ENCODE peak calls at places on chromosomes 11 and 22, in eight cellular contexts. C is H1, R is GM12891, Q is stomach, V is endothelial cell of umbilical vein, T is suprapubic skin, U is sigmoid colon, G is esophagus muscularis mucosa. W is an unnamed sample.

GRCh38 chr11:57031541-57031940 is 42.8 kb downstream of the OR5AK2 start:
- DNase-seq in V (no peak), Q (no peak), G (no peak), C (no peak), T (no peak), R (no peak), U (no peak), W (no peak)

GRCh38 chr11:10139656-10140055 is 154.4 kb downstream of the SBF2 start:
- DNase-seq in V (peak), C (no peak), G (no peak), Q (no peak), R (no peak), T (no peak), U (no peak), W (no peak)

GRCh38 chr11:109859325-109859724 is 233.9 kb upstream of the ZC3H12C start:
- DNase-seq in R (no peak), C (no peak), V (peak), G (no peak), U (no peak), Q (no peak), T (no peak), W (no peak)

GRCh38 chr22:46612904-46613605 is 7.1 kb upstream of the GRAMD4 start:
- DNase-seq in G (no peak), Q (no peak), U (no peak), V (peak), R (no peak), T (no peak), C (no peak), W (no peak)

GRCh38 chr22:35299217-35299716 is 427 bp upstream of the TOM1 start:
- DNase-seq in V (no peak), T (no peak), C (no peak), R (no peak), Q (no peak), U (no peak), G (no peak), W (no peak)

GRCh38 chr11:77067776-77068460 is 1.1 kb downstream of the CAPN5 start:
- DNase-seq in G (no peak), C (no peak), T (peak), R (no peak), V (no peak), U (peak), Q (no peak), W (no peak)

GRCh38 chr11:68655406-68655805 is 28.9 kb upstream of the GAL start:
- DNase-seq in U (no peak), C (no peak), T (peak), G (no peak), V (no peak), R (no peak), Q (no peak), W (no peak)

GRCh38 chr11:94973099-94973968 is at the start of the genes CWC15 and KDM4D:
- DNase-seq in C (peak), T (peak), R (peak), V (peak), U (peak), Q (peak), G (peak), W (no peak)

GRCh38 chr11:83827940-83828554 is 541.9 kb upstream of the CCDC90B start:
- DNase-seq in Q (no peak), R (no peak), T (no peak), U (no peak), G (no peak), C (no peak), V (peak), W (no peak)

GRCh38 chr11:120648706-120649250 is 137.2 kb downstream of the GRIK4 start:
- DNase-seq in C (no peak), G (no peak), V (no peak), T (no peak), U (no peak), R (no peak), Q (no peak), W (no peak)

GRCh38 chr11:31725176-31725575 is 85.9 kb downstream of the PAX6 start:
- DNase-seq in T (no peak), Q (no peak), V (no peak), R (no peak), C (no peak), U (no peak), G (no peak), W (no peak)

GRCh38 chr11:126157326-126158030 is 54.0 kb downstream of the RPUSD4 start:
- DNase-seq in Q (no peak), G (no peak), C (no peak), T (no peak), R (no peak), U (no peak), V (no peak), W (no peak)

DNA sequence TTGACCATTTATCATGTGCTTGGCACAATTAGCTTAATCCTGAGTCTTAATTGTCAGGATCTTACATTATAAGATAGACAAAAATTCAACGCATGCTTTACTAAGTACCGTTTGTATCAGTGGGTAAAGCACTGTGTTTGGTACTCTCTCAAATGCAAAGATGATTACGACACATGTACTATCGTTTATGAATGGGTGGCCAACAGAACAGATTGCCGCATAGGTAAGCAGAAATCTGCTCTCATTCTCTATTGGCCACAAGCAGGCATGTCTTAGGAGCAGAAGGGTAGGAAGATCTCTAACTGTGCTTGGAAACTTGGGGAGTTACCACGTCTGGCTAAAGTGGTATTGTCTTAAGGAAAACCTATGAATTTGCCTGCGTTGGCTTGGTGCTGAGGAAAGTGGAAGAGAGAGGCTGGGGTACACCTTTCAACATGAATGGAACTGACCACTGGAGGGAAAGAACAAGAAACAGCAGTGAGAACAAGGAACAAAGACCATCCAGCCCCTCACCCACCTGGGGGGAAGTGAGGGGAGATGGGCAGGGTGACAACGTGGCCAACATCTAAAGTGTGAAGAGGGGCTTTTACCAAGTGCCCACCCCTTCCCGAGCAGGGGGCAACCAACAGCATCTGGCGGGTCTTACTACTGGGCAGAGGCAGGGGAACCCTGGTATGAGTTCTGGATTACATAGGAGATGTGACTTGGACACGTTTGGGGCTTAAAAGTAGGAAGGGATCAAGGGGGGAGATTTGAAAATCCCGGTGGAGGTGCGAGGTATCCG is 1.0 kb upstream of the TUBA8 start:
- DNase-seq in T (no peak), G (no peak), Q (no peak), U (no peak), V (peak), C (no peak), R (no peak), W (no peak)
- TF ChIP-seq POLR2AphosphoS5 in T (no peak), G (no peak), Q (no peak), U (no peak), V (no peak), C (no peak), R (no peak), W (no peak)

DNA sequence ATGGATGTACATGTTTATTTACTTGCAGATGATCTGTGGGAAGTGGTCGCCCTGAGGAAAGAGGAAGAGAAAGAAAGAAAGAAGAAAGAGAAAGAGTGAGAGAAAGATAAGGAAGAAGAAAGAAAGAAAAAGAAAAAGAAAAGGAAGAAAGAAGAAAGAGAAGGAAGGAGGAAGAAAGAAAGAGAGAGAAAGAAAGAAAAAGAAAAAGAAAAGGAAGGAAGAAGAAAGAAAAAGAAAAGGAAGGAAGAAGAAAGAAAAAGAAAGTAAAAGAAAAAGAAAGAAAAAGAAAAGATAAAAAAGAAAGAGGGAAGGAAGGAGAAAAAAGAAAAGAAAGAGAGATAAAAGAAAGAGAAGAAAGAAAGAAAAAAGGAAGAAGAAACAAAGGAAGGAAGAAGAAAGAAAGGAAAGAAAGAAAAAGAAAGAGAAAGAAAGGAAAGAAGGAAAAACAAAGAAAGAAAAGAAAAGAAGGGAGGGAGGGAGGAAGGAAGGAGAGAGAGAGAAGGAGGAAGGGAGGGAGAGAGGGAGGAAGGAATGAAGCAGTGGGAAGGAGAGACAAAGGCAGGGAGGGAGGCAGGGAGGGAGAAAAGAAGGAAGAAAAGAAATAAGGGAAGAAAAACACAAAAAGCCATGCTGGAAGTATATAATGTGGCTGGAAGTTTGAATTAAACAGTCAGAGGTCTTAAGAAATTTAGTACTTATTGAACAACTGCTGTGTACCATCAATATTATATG is 976.6 kb downstream of the FAM181B start:
- DNase-seq in V (no peak), G (no peak), Q (no peak), C (no peak), T (no peak), U (no peak), R (no peak), W (no peak)
- TF ChIP-seq POLR2AphosphoS5 in V (no peak), G (no peak), Q (no peak), C (no peak), T (no peak), U (no peak), R (no peak), W (no peak)

GRCh38 chr11:73307323-73308002 is 613 bp upstream of the ARHGEF17 start:
- DNase-seq in R (peak), Q (peak), T (peak), U (peak), V (peak), C (peak), G (peak), W (peak)

GRCh38 chr11:73308003-73308962 is at the start of gene ARHGEF17:
- DNase-seq in Q (peak), T (peak), R (peak), C (no peak), U (peak), G (no peak), V (peak), W (no peak)

GRCh38 chr11:73310076-73310475 is 2.0 kb downstream of the ARHGEF17 start:
- DNase-seq in G (no peak), Q (no peak), U (peak), V (no peak), C (no peak), R (no peak), T (no peak), W (no peak)

GRCh38 chr11:73310661-73311393 is 2.8 kb downstream of the ARHGEF17 start:
- DNase-seq in R (no peak), V (no peak), G (no peak), Q (no peak), U (peak), C (no peak), T (no peak), W (no peak)

DNA sequence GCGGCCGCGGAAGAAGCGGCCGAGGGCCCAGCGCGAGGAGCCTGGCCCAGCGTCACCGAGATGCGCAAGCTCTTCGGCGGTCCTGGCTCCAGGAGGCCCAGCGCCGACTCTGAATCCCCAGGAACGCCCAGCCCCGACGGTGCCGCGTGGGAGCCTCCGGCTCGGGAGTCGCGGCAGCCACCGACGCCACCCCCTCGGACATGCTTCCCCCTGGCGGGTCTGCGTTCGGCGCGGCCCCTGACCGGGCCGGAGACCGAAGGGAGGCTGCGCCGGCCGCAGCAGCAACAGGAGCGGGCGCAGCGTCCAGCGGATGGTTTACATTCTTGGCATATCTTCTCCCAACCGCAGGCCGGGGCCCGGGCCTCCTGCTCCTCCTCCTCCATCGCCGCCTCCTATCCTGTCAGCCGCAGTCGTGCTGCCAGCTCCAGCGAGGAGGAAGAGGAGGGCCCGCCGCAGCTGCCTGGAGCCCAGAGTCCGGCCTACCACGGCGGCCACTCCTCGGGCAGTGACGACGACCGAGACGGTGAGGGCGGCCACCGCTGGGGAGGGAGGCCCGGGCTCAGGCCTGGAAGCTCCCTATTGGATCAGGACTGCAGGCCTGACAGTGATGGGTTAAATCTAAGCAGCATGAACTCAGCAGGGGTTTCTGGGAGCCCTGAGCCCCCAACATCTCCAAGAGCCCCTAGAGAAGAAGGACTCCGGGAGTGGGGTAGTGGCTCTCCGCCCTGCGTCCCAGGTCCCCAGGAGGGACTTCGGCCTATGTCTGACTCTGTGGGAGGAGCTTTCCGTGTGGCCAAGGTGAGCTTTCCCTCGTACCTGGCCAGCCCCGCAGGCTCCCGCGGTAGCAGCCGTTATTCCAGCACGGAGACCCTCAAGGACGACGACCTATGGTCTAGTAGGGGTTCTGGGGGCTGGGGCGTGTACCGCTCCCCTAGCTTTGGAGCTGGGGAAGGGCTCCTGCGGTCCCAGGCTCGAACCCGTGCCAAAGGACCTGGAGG is 1.2 kb downstream of the ARHGEF17 start:
- DNase-seq in T (peak), C (no peak), G (peak), Q (peak), R (no peak), U (peak), V (peak), W (no peak)
- TF ChIP-seq POLR2AphosphoS5 in T (no peak), C (no peak), G (peak), Q (peak), R (no peak), U (peak), V (peak), W (no peak)

GRCh38 chr11:118979434-118979833 is 7.9 kb downstream of the FOXR1 start:
- DNase-seq in T (no peak), V (no peak), Q (no peak), R (no peak), U (no peak), G (no peak), C (no peak), W (no peak)

GRCh38 chr11:118975771-118976709 is 4.5 kb downstream of the FOXR1 start:
- DNase-seq in R (no peak), T (no peak), U (no peak), G (no peak), V (no peak), C (no peak), Q (no peak), W (no peak)

GRCh38 chr11:118984825-118985224 is 13.1 kb upstream of the CENATAC start:
- DNase-seq in C (no peak), Q (no peak), R (no peak), V (no peak), U (no peak), G (no peak), T (no peak), W (no peak)

DNA sequence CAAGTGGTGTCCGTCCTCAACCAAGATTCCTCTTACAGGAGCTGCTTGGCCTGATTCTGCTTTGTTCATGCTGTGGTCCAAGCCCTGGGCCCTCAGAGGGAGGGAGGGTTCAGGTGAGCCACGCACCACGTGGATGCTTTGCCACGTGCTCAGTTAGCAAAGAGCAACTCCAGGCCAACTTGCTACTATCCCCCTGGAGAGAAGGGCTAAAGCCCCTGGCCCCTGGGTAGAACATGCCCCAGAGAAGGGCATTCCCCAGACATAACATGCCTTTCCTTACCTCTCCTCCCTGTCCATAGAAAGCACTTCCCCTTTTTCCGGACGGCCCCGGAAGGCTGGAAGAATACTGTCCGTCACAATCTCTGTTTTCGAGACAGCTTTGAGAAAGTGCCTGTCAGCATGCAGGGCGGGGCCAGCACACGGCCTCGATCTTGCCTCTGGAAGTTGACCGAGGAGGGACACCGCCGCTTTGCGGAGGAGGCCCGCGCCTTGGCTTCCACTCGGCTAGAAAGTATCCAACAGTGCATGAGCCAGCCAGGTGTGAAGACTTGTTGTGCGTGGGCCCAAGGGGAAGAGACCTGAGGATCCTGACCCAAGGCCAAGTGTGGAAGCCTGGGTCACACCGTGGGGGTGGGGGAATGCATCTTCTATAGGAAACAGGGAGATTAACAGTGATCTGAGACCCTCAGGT is 8.8 kb downstream of the FOXR1 start:
- DNase-seq in V (no peak), G (no peak), C (no peak), Q (no peak), U (peak), T (no peak), R (no peak), W (no peak)
- TF ChIP-seq POLR2AphosphoS5 in V (no peak), G (no peak), C (no peak), Q (no peak), U (no peak), T (no peak), R (no peak), W (no peak)

W was measured in vagina.